ENCODE peak calls at places on chromosome 16, in six cellular contexts. W, K, E, H, M and R are unnamed samples.

GRCh38 chr16:7377231-7377630 is 44.6 kb downstream of the RBFOX1 start:
- DNase-seq in M (no peak), W (no peak), E (no peak), K (no peak), H (no peak), R (no peak)

GRCh38 chr16:88303890-88304819 is 78.6 kb upstream of the ZNF469 start:
- DNase-seq in K (no peak), W (peak; percentile 78), M (no peak), H (peak; percentile 46), E (peak; percentile 33), R (no peak)

GRCh38 chr16:2740476-2740875 is 12.0 kb upstream of the SRRM2 start:
- DNase-seq in E (no peak), H (no peak), K (no peak), M (no peak), W (no peak), R (no peak)

GRCh38 chr16:20611350-20611902 is 35.3 kb upstream of the ACSM2B start:
- DNase-seq in M (peak; percentile 39), E (no peak), K (no peak), W (peak; percentile 87), H (no peak), R (peak; percentile 90)

GRCh38 chr16:7597677-7598076 is 265.0 kb downstream of the RBFOX1 start:
- DNase-seq in H (no peak), M (no peak), E (no peak), K (no peak), W (no peak), R (no peak)

GRCh38 chr16:27520982-27521673 is 28.6 kb downstream of the GTF3C1 start:
- DNase-seq in W (peak; percentile 74), M (peak; percentile 88), E (no peak), K (no peak), H (peak; percentile 87), R (no peak)

GRCh38 chr16:1727651-1728624 is 21.9 kb downstream of the MAPK8IP3 start:
- DNase-seq in H (no peak), E (no peak), M (no peak), K (no peak), W (no peak), R (no peak)

GRCh38 chr16:29111421-29111820 is 126.6 kb downstream of the LAT start:
- DNase-seq in M (no peak), W (no peak), E (no peak), K (no peak), H (no peak), R (peak; percentile 59)

GRCh38 chr16:31198207-31198882 is 4.2 kb downstream of the PYCARD start:
- DNase-seq in K (no peak), H (no peak), E (no peak), W (no peak), M (no peak), R (no peak)

GRCh38 chr16:21326459-21326858 is 48.4 kb upstream of the CRYM start:
- DNase-seq in M (no peak), E (no peak), K (no peak), W (no peak), H (no peak), R (no peak)

GRCh38 chr16:9119795-9120194 is 28.4 kb downstream of the HAPSTR1 start:
- DNase-seq in M (peak; percentile 55), W (peak; percentile 75), E (no peak), H (no peak), K (no peak), R (no peak)

GRCh38 chr16:30820952-30821421 is 34.0 kb upstream of the ZNF629 start:
- DNase-seq in E (no peak), K (no peak), M (no peak), H (no peak), W (no peak), R (no peak)

GRCh38 chr16:87436225-87437172 is 44.4 kb downstream of the MAP1LC3B start:
- DNase-seq in K (no peak), M (no peak), E (peak; percentile 63), H (no peak), W (no peak), R (no peak)

GRCh38 chr16:67883146-67883871 is 1.4 kb upstream of the NRN1L start:
- DNase-seq in W (no peak), K (no peak), H (no peak), M (no peak), E (no peak), R (no peak)

GRCh38 chr16:32116080-32116479 is 137.0 kb upstream of the TP53TG3D start:
- DNase-seq in K (no peak), H (no peak), M (no peak), E (no peak), W (no peak), R (no peak)

GRCh38 chr16:58125041-58125440 is 4.1 kb downstream of the CFAP20 start:
- DNase-seq in M (no peak), K (no peak), W (no peak), E (no peak), H (no peak), R (no peak)

GRCh38 chr16:74268372-74268782 is 28.2 kb upstream of the PSMD7 start:
- DNase-seq in K (no peak), E (no peak), W (no peak), M (no peak), H (no peak), R (no peak)

GRCh38 chr16:71631776-71632175 is 5.8 kb downstream of the MARVELD3 start:
- DNase-seq in E (no peak), K (no peak), W (no peak), H (no peak), M (no peak), R (no peak)

GRCh38 chr16:11370084-11370931 is 25.0 kb downstream of the RMI2 start:
- DNase-seq in H (no peak), E (peak; percentile 26), W (no peak), K (no peak), M (no peak), R (no peak)

GRCh38 chr16:28191364-28191985 is 20.3 kb downstream of the XPO6 start:
- DNase-seq in M (no peak), H (no peak), W (no peak), K (peak; percentile 57), E (no peak), R (no peak)

GRCh38 chr16:29821663-29822115 is 1.4 kb downstream of the MVP start:
- DNase-seq in W (no peak), M (no peak), H (no peak), E (peak; percentile 58), K (no peak), R (no peak)

GRCh38 chr16:29811170-29811895 is 660 bp upstream of the PRRT2 start:
- DNase-seq in M (peak; percentile 97), W (peak; percentile 99), H (peak; percentile 97), K (peak; percentile 97), E (peak; percentile 98), R (peak; percentile 97)

GRCh38 chr16:71855937-71856662 is 10.3 kb downstream of the ATXN1L start:
- DNase-seq in E (no peak), K (no peak), W (no peak), M (no peak), H (no peak), R (no peak)

GRCh38 chr16:25177831-25178688 is 38.7 kb upstream of the AQP8 start:
- DNase-seq in H (no peak), K (no peak), M (no peak), W (no peak), E (peak; percentile 11), R (peak; percentile 68)

GRCh38 chr16:64287667-64288521 is 834.0 kb downstream of the CDH11 start:
- DNase-seq in E (no peak), M (no peak), K (no peak), W (no peak), H (no peak), R (no peak)

GRCh38 chr16:24986512-24987303 is 28.5 kb downstream of the ARHGAP17 start:
- DNase-seq in H (peak; percentile 63), K (no peak), E (peak; percentile 37), M (no peak), W (peak; percentile 74), R (no peak)

GRCh38 chr16:29743827-29744531 is 1.8 kb downstream of the C16orf54 start:
- DNase-seq in E (no peak), K (peak; percentile 68), H (no peak), W (no peak), M (no peak), R (no peak)

GRCh38 chr16:66521951-66522771 is 27.8 kb downstream of the TK2 start:
- DNase-seq in M (no peak), H (peak; percentile 54), E (no peak), W (no peak), K (no peak), R (peak; percentile 53)

GRCh38 chr16:66520406-66521194 is 29.3 kb downstream of the TK2 start:
- DNase-seq in H (peak; percentile 64), M (peak; percentile 55), E (no peak), K (no peak), W (no peak), R (no peak)

GRCh38 chr16:66519482-66519881 is 30.4 kb downstream of the TK2 start:
- DNase-seq in M (no peak), K (no peak), E (no peak), H (no peak), W (no peak), R (no peak)

GRCh38 chr16:66521227-66521626 is 28.7 kb downstream of the TK2 start:
- DNase-seq in K (no peak), H (no peak), E (no peak), W (no peak), M (no peak), R (no peak)

GRCh38 chr16:66519974-66520373 is 29.9 kb downstream of the TK2 start:
- DNase-seq in K (no peak), M (no peak), W (no peak), H (no peak), E (no peak), R (no peak)
- H3K4me1 ChIP-seq in K (peaks cover 21% of the 10 kb centered on the region), M (peaks cover 49% of the 10 kb centered on the region), W (no peaks in the 10 kb centered on the region), H (peaks cover 29% of the 10 kb centered on the region), E (peaks cover 22% of the 10 kb centered on the region), R (peaks cover 32% of the 10 kb centered on the region)

DNA sequence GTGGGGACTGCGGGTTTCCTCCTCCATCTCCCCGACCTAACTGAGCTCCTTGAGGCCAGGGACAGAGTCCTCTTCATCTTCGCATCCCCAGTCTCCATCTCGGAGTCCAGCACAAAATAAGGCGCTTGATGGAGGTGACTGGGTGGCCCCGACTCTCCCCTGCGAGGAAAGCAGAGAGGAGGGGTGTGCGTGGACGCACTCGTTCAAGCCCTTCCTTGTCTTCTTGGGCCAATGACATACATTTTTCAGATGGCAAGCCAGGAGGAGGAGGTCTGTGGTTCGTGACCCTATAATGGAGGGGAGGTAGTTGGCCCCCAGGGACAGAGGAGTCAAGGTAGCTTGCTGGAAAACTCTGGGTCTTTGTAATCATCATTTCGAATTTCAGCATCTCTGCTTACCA is 17.2 kb downstream of the CRISPLD2 start:
- DNase-seq in E (no peak), W (no peak), M (no peak), K (no peak), H (no peak), R (no peak)
- H3K36me3 ChIP-seq in E (no peaks in the 10 kb centered on the region), W (peaks cover 40% of the 10 kb centered on the region), M (no peaks in the 10 kb centered on the region), K (no peaks in the 10 kb centered on the region), H (peaks cover 7% of the 10 kb centered on the region), R (no peaks in the 10 kb centered on the region)

DNA sequence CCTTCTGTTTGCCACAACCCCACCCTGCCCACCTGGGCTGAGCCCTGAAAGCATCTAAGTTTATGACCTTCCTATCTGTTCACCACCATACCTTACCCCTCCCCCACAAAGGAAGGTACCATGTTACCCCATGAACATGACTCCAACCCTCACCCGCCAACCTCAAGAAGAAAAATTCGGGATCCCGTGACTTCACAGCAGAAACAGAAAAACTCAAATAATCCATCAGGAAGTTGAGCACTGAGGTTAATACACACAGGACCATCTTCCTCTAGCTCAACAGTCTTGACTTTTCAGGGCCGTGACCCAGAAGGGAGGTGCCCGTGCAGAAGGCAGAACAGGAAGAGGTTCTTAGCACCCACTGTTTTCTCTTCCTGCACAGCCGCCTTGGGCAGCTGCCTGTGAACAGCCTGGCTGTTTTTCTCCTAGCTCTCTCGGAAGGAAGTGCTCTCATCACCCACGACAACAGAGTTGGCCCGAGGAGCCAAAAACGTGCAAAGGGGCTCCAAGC is 101.3 kb downstream of the XYLT1 start:
- DNase-seq in W (no peak), M (peak; percentile 46), E (no peak), H (peak; percentile 64), K (no peak), R (no peak)
- H3K4me3 ChIP-seq in W (no peak overlapping the region), M (no peak overlapping the region), E (no peak overlapping the region), H (no peak overlapping the region), K (no peak overlapping the region), R (no peak overlapping the region)

GRCh38 chr16:48597563-48598392 is 12.2 kb downstream of the N4BP1 start:
- DNase-seq in H (no peak), K (no peak), E (no peak), M (no peak), W (no peak), R (no peak)
- H3K4me1 ChIP-seq in H (peaks cover 35% of the 10 kb centered on the region), K (no peaks in the 10 kb centered on the region), E (peaks cover 15% of the 10 kb centered on the region), M (peaks cover 47% of the 10 kb centered on the region), W (no peaks in the 10 kb centered on the region), R (peaks cover 29% of the 10 kb centered on the region)